ENCODE peak calls at places on chromosomes 3 and 15, in five cellular contexts. U, Y, H, O and F are unnamed samples.

GRCh38 chr3:190543656-190544055 is 29.8 kb downstream of the IL1RAP start:
- DNase-seq in U (no peak), Y (no peak), H (no peak), O (no peak), F (no peak)

GRCh38 chr3:51942603-51943450 is 664 bp downstream of the PARP3 start:
- DNase-seq in U (peak; percentile 45), Y (peak; percentile 66), H (no peak), O (peak; percentile 73), F (no peak)

GRCh38 chr3:164040991-164041390 is 1037.3 kb downstream of the SI start:
- DNase-seq in U (no peak), Y (no peak), H (no peak), O (no peak), F (no peak)

GRCh38 chr15:77838061-77838460 is 205.3 kb upstream of the LINGO1 start:
- DNase-seq in U (no peak), Y (no peak), H (no peak), O (no peak), F (no peak)

GRCh38 chr3:123081718-123082369 is 15.0 kb downstream of the PDIA5 start:
- DNase-seq in U (peak; percentile 61), Y (no peak), H (peak; percentile 60), O (no peak), F (no peak)

GRCh38 chr15:58537033-58537432 is 105.2 kb downstream of the LIPC start:
- DNase-seq in U (peak; percentile 21), Y (no peak), H (no peak), O (no peak), F (no peak)

GRCh38 chr3:137325170-137325569 is 367.4 kb downstream of the IL20RB start:
- DNase-seq in U (no peak), Y (no peak), H (no peak), O (no peak), F (no peak)

GRCh38 chr3:53215816-53216215 is 40.0 kb downstream of the TKT start:
- DNase-seq in U (no peak), Y (no peak), H (no peak), O (no peak), F (no peak)

GRCh38 chr3:14169871-14170270 is 8.5 kb downstream of the XPC start:
- DNase-seq in U (no peak), Y (no peak), H (no peak), O (no peak), F (no peak)

GRCh38 chr3:66472313-66473134 is 28.3 kb downstream of the LRIG1 start:
- DNase-seq in U (no peak), Y (no peak), H (no peak), O (peak; percentile 54), F (no peak)

GRCh38 chr3:158102219-158102612 is 4.0 kb downstream of the SHOX2 start:
- DNase-seq in U (no peak), Y (no peak), H (no peak), O (no peak), F (no peak)

GRCh38 chr15:38187646-38188313 is 64.9 kb upstream of the SPRED1 start:
- DNase-seq in U (no peak), Y (no peak), H (no peak), O (no peak), F (no peak)

GRCh38 chr15:92018535-92019239 is 165.2 kb downstream of the SLCO3A1 start:
- DNase-seq in U (no peak), Y (no peak), H (no peak), O (no peak), F (no peak)

GRCh38 chr15:44666208-44667038 is 3.0 kb upstream of the SPG11 start:
- DNase-seq in U (no peak), Y (peak; percentile 40), H (no peak), O (no peak), F (no peak)

GRCh38 chr3:77161098-77161497 is 121.2 kb downstream of the ROBO2 start:
- DNase-seq in U (no peak), Y (no peak), H (no peak), O (no peak), F (no peak)

GRCh38 chr3:127426444-127427168 is 138.8 kb upstream of the PRR20G start:
- DNase-seq in U (peak; percentile 46), Y (no peak), H (peak; percentile 5), O (no peak), F (no peak)

GRCh38 chr3:71128951-71129350 is 454.6 kb downstream of the FOXP1 start:
- DNase-seq in U (no peak), Y (no peak), H (no peak), O (no peak), F (no peak)

GRCh38 chr3:30934208-30934550 is 39.7 kb upstream of the GADL1 start:
- DNase-seq in U (no peak), Y (no peak), H (peak; percentile 20), O (no peak), F (peak; percentile 47)

GRCh38 chr15:75043509-75044257 is 20.3 kb downstream of the PPCDC start:
- DNase-seq in U (no peak), Y (peak; percentile 84), H (peak; percentile 99), O (peak; percentile 91), F (peak; percentile 99)
- TF ChIP-seq CTCF in U (no peak), Y (peak; percentile 48), H (peak; percentile 34), O (peak; percentile 23), F (peak; percentile 73)

GRCh38 chr3:163018664-163019063 is 1522.1 kb downstream of the OTOL1 start:
- DNase-seq in U (no peak), Y (no peak), H (no peak), O (no peak), F (no peak)
- H3K4me3 ChIP-seq in U (no peak overlapping the region), Y (no peak overlapping the region), H (no peak overlapping the region), O (no peak overlapping the region), F (no peak overlapping the region)

DNA sequence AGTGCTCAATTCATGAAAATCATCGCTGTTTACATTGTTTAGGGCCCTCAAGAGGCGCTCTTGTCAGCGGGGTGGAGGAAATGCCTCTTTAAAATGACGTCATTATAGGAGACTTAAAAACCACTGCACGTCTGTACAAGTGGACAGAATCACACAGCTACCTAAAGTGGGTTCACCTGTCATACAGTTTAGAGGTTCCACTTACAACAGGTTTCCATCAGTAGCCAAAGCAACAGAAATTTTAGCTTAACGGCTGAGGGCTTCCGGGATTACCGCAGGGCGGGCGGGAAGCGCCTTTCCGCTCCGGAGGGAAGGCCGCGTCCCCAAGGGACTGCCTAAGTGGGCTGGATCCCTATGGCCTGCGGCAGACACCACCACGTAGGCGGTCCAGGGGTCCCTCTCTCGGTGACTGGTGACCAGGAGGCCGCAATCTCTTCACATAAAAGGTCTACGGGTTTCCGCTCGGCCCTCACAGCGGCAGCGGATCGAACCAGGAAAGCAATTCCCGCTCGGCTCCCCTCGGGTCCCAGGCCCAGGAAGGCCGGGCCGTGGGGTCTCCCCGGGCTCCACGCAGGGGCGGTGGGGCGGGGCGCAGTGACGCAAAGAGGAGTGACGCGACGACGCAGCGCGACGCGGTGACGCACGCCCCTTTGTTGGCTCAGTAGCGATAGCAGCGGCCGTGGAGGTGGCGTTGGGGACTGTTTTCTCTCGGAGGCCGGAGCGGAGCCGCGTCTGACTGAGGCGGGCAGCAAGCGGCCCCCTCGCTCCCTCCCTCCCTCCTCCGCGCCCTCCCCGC is at the start of gene ARIH1:
- DNase-seq in U (peak; percentile 99), Y (peak; percentile 97), H (peak; percentile 97), O (peak; percentile 98), F (peak; percentile 82)
- TF ChIP-seq CTCF in U (peak; percentile 24), Y (peak; percentile 47), H (no peak), O (peak; percentile 22), F (peak; percentile 32)

GRCh38 chr3:5054098-5054497 is 68.0 kb upstream of the ARL8B start:
- DNase-seq in U (no peak), Y (no peak), H (no peak), O (peak; percentile 13), F (no peak)
- H3K4me3 ChIP-seq in U (no peak overlapping the region), Y (no peak overlapping the region), H (no peak overlapping the region), O (no peak overlapping the region), F (no peak overlapping the region)

GRCh38 chr3:64422192-64422591 is 196.9 kb upstream of the PRICKLE2 start:
- DNase-seq in U (no peak), Y (no peak), H (no peak), O (no peak), F (no peak)
- TF ChIP-seq CTCF in U (no peak), Y (no peak), H (no peak), O (no peak), F (no peak)

DNA sequence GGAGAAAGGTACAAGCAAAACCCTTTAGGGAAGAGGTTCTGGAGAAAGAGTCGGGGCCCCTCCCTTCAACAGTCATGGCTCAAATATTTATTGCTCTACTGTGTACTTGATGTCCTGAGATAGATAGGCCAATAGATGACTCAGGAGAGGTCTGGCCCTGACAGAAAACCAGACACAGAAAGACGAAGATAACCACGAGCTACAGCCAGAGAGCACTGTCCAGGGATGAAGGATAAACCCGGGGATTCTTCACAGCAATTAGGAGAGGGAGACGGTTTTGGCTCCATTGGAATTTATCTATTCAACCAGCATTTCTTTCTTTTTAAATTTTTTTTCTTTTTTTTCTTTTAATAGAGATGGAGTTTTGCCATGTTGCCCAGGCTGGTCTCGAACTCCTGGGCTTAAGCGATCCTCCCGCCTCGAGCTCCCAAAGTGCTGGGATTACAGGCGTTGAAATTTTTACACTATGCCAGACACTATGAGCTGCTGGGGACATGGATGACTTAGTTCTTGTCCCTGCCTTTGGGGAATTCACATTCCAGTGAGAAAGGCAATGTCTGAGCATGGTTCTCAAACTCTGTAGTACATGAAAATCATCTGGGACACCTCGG is 4.6 kb upstream of the CIDEC start:
- DNase-seq in U (no peak), Y (no peak), H (no peak), O (no peak), F (peak; percentile 61)
- H3K4me3 ChIP-seq in U (no peak overlapping the region), Y (no peak overlapping the region), H (no peak overlapping the region), O (no peak overlapping the region), F (no peak overlapping the region)

DNA sequence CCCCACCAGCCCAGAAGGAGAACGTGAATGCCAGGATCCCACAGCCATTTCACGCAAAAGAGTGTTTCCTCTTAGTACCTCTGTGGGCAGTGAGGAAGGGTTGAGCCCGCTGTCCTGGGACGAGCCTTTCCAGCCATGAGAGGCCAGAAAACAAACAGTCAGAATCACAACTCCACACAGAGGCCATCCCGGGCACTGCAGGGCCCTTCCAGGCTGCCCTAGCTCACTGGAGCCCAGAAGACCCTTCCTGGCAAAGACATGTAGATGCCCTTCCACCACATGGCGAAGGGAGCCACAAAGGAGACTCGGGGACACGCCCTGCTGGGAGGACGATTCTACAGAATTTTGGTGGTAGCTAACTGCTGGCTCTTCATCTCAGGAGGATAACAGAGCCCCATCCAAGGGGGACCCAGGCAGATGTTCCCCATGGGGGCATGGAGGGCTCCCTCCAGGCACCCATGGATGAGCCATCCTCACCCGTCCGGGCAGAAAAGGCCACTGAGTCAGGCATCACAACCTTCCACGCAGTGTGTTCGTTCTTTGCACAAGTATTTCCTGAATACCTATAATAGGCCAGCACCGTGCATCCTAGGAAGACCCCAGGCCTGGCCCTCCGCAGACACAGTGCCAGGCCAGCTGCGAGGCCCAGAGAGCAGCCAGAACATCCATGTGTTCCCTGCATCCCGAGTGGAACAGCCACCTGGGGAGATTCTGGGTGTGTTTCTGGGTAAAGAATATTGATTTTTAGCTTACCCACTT is 47.2 kb downstream of the SLC12A8 start:
- DNase-seq in U (peak; percentile 89), Y (no peak), H (peak; percentile 78), O (no peak), F (no peak)
- TF ChIP-seq CTCF in U (peak; percentile 76), Y (peak; percentile 29), H (peak; percentile 65), O (no peak), F (peak; percentile 78)

GRCh38 chr15:25436707-25437106 is 2.1 kb downstream of the UBE3A start:
- DNase-seq in U (no peak), Y (no peak), H (no peak), O (no peak), F (no peak)
- H3K4me3 ChIP-seq in U (peak overlapping the region; percentile 97), Y (peak overlapping the region; percentile 61), H (no peak overlapping the region), O (no peak overlapping the region), F (no peak overlapping the region)